ENCODE peak calls at places on chromosomes 11 and 22, in nine cellular contexts. One of them, this sample, is unnamed. For H3K27me3, the result is how much of the 10 kb centered on the place peaks cover.

GRCh38 chr11:122850076-122850631 is 11.9 kb downstream of the CRTAM start:
- DNase-seq in K562: no peak
- DNase-seq in transverse colon: no peak
- DNase-seq in HCT116: no peak
- DNase-seq in HL-60: no peak
- DNase-seq in prostate gland: no peak
- DNase-seq in suprapubic skin: no peak
- DNase-seq in GM12878: no peak
- DNase-seq in sigmoid colon: no peak
- DNase-seq in this sample: no peak

GRCh38 chr11:107858217-107859070 is at the start of gene SLC35F2:
- DNase-seq in HCT116: peak
- DNase-seq in sigmoid colon: peak
- DNase-seq in HL-60: peak
- DNase-seq in prostate gland: peak
- DNase-seq in GM12878: peak
- DNase-seq in suprapubic skin: peak
- DNase-seq in transverse colon: peak
- DNase-seq in K562: peak
- DNase-seq in this sample: peak

GRCh38 chr11:107683807-107684206 is 28.0 kb downstream of the SLN start:
- DNase-seq in HL-60: no peak
- DNase-seq in sigmoid colon: no peak
- DNase-seq in prostate gland: no peak
- DNase-seq in HCT116: peak
- DNase-seq in transverse colon: no peak
- DNase-seq in K562: peak
- DNase-seq in GM12878: no peak
- DNase-seq in suprapubic skin: no peak
- DNase-seq in this sample: no peak

GRCh38 chr11:64355078-64355940 is 3.7 kb upstream of the RPS6KA4 start:
- DNase-seq in suprapubic skin: no peak
- DNase-seq in HCT116: peak
- DNase-seq in HL-60: peak
- DNase-seq in prostate gland: peak
- DNase-seq in sigmoid colon: peak
- DNase-seq in GM12878: no peak
- DNase-seq in K562: peak
- DNase-seq in transverse colon: peak
- DNase-seq in this sample: peak

GRCh38 chr11:33875621-33876294 is 16.1 kb downstream of the LMO2 start:
- DNase-seq in HL-60: no peak
- DNase-seq in prostate gland: no peak
- DNase-seq in suprapubic skin: no peak
- DNase-seq in HCT116: no peak
- DNase-seq in GM12878: no peak
- DNase-seq in transverse colon: no peak
- DNase-seq in K562: no peak
- DNase-seq in sigmoid colon: no peak
- DNase-seq in this sample: no peak

GRCh38 chr11:6357222-6357621 is 33.1 kb upstream of the SMPD1 start:
- DNase-seq in suprapubic skin: peak
- DNase-seq in transverse colon: peak
- DNase-seq in HL-60: no peak
- DNase-seq in HCT116: peak
- DNase-seq in GM12878: no peak
- DNase-seq in sigmoid colon: peak
- DNase-seq in prostate gland: no peak
- DNase-seq in K562: peak
- DNase-seq in this sample: no peak

GRCh38 chr22:29129644-29130201 is 56.9 kb downstream of the KREMEN1 start:
- DNase-seq in GM12878: no peak
- DNase-seq in HCT116: no peak
- DNase-seq in suprapubic skin: no peak
- DNase-seq in prostate gland: no peak
- DNase-seq in K562: no peak
- DNase-seq in transverse colon: no peak
- DNase-seq in HL-60: no peak
- DNase-seq in sigmoid colon: peak
- DNase-seq in this sample: no peak

GRCh38 chr11:124870430-124870829 is 5.2 kb downstream of the ROBO3 start:
- DNase-seq in transverse colon: no peak
- DNase-seq in suprapubic skin: no peak
- DNase-seq in sigmoid colon: peak
- DNase-seq in HCT116: no peak
- DNase-seq in prostate gland: no peak
- DNase-seq in HL-60: no peak
- DNase-seq in GM12878: no peak
- DNase-seq in K562: no peak
- DNase-seq in this sample: no peak

GRCh38 chr11:1732421-1733008 is 17.9 kb downstream of the IFITM10 start:
- DNase-seq in prostate gland: no peak
- DNase-seq in GM12878: no peak
- DNase-seq in sigmoid colon: no peak
- DNase-seq in HL-60: no peak
- DNase-seq in suprapubic skin: no peak
- DNase-seq in transverse colon: no peak
- DNase-seq in HCT116: no peak
- DNase-seq in K562: no peak
- DNase-seq in this sample: no peak

GRCh38 chr11:85961930-85962363 is 106.8 kb downstream of the CCDC83 start:
- DNase-seq in suprapubic skin: no peak
- DNase-seq in prostate gland: no peak
- DNase-seq in HL-60: no peak
- DNase-seq in transverse colon: no peak
- DNase-seq in K562: no peak
- DNase-seq in GM12878: no peak
- DNase-seq in sigmoid colon: no peak
- DNase-seq in HCT116: no peak
- DNase-seq in this sample: no peak

GRCh38 chr11:47188262-47188661 is 2.0 kb upstream of the PACSIN3 start:
- DNase-seq in HCT116: no peak
- DNase-seq in sigmoid colon: no peak
- DNase-seq in prostate gland: no peak
- DNase-seq in GM12878: no peak
- DNase-seq in suprapubic skin: no peak
- DNase-seq in HL-60: no peak
- DNase-seq in transverse colon: no peak
- DNase-seq in K562: no peak
- DNase-seq in this sample: no peak

GRCh38 chr11:78419327-78419726 is 1.7 kb upstream of the GAB2 start:
- DNase-seq in GM12878: no peak
- DNase-seq in K562: no peak
- DNase-seq in transverse colon: peak
- DNase-seq in HL-60: peak
- DNase-seq in sigmoid colon: peak
- DNase-seq in HCT116: no peak
- DNase-seq in prostate gland: no peak
- DNase-seq in suprapubic skin: peak
- DNase-seq in this sample: peak

GRCh38 chr22:22988785-22989184 is 81.5 kb upstream of the GNAZ start:
- DNase-seq in prostate gland: no peak
- DNase-seq in GM12878: no peak
- DNase-seq in transverse colon: no peak
- DNase-seq in HL-60: no peak
- DNase-seq in suprapubic skin: no peak
- DNase-seq in K562: no peak
- DNase-seq in HCT116: no peak
- DNase-seq in sigmoid colon: no peak
- DNase-seq in this sample: no peak

GRCh38 chr22:47042861-47043496 is 280.5 kb downstream of the TBC1D22A start:
- DNase-seq in K562: no peak
- DNase-seq in HL-60: no peak
- DNase-seq in HCT116: no peak
- DNase-seq in transverse colon: no peak
- DNase-seq in GM12878: no peak
- DNase-seq in sigmoid colon: no peak
- DNase-seq in suprapubic skin: no peak
- DNase-seq in prostate gland: no peak
- DNase-seq in this sample: no peak

GRCh38 chr11:26860411-26860810 is 133.5 kb upstream of the FIBIN start:
- DNase-seq in K562: no peak
- DNase-seq in HL-60: no peak
- DNase-seq in prostate gland: no peak
- DNase-seq in transverse colon: no peak
- DNase-seq in sigmoid colon: no peak
- DNase-seq in suprapubic skin: no peak
- DNase-seq in HCT116: no peak
- DNase-seq in GM12878: no peak
- DNase-seq in this sample: no peak

GRCh38 chr11:120027546-120028180 is 110.2 kb downstream of the TRIM29 start:
- DNase-seq in prostate gland: no peak
- DNase-seq in HCT116: no peak
- DNase-seq in sigmoid colon: no peak
- DNase-seq in suprapubic skin: no peak
- DNase-seq in GM12878: no peak
- DNase-seq in K562: no peak
- DNase-seq in transverse colon: no peak
- DNase-seq in HL-60: no peak
- DNase-seq in this sample: no peak

GRCh38 chr11:45383229-45383628 is 97.1 kb upstream of the SYT13 start:
- DNase-seq in transverse colon: no peak
- DNase-seq in suprapubic skin: peak
- DNase-seq in sigmoid colon: no peak
- DNase-seq in K562: no peak
- DNase-seq in GM12878: no peak
- DNase-seq in HL-60: peak
- DNase-seq in prostate gland: no peak
- DNase-seq in HCT116: no peak
- DNase-seq in this sample: no peak

GRCh38 chr11:70503201-70503877 is 105.0 kb downstream of the CTTN start:
- DNase-seq in HCT116: no peak
- DNase-seq in K562: no peak
- DNase-seq in prostate gland: no peak
- DNase-seq in suprapubic skin: no peak
- DNase-seq in GM12878: no peak
- DNase-seq in transverse colon: no peak
- DNase-seq in HL-60: no peak
- DNase-seq in sigmoid colon: peak
- DNase-seq in this sample: no peak

DNA sequence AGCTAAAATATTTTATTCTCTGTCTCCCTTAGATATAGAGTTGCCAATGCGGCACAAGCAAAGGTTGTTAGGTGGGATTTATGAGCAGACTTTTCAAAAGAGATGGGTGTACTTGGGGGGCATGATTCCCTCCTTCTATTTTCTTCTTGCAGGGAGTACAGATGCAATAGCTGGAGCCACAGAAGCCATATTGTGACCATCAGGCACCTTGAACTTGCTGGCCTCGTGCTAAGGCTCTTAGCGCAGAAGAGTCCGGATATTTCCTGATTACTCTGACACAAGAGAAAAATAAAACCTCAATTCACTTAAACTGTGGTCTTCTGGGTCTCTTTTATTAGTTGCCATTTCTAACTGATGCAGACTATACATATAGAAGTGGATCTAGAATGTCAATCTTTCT is 547.4 kb downstream of the MIAT start:
- DNase-seq in GM12878: no peak
- DNase-seq in prostate gland: no peak
- DNase-seq in suprapubic skin: no peak
- DNase-seq in HL-60: no peak
- DNase-seq in K562: no peak
- DNase-seq in transverse colon: no peak
- DNase-seq in HCT116: no peak
- DNase-seq in sigmoid colon: no peak
- DNase-seq in this sample: no peak
- H3K27me3 ChIP-seq in GM12878: under half
- H3K27me3 ChIP-seq in prostate gland: under half
- H3K27me3 ChIP-seq in suprapubic skin: under half
- H3K27me3 ChIP-seq in HL-60: under half
- H3K27me3 ChIP-seq in K562: under half
- H3K27me3 ChIP-seq in transverse colon: under half
- H3K27me3 ChIP-seq in HCT116: under half
- H3K27me3 ChIP-seq in sigmoid colon: under half
- H3K27me3 ChIP-seq in this sample: under half

DNA sequence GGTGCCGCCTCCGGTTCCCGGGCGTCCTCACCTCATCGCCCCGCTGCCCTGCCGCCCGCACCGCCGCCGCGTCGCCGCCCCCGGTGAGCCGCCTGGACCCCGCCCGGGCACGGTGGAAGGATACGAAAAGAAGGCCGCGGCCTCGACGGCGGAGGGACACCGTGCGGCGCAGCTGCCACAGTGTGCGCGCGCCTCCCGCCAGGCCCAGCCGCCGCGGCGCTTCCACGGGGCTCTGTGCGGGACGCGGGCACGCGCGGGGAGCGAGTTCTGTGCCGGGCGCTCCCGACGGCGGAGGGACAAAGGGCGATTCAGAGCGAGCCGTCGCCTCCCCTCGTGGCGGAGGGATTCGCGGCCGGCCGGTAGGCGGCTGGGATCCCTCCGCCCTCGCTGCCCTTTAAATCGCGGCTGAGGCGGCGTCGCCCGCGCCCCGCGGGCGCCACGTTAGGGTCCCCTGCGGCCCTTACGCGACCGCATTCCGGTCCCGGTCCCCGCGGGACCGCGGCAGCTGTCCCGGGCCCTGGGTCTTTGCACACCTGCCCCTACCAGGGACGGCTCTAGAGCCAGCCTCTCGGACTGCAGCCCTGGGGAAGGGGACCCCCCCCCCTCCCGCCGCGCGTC is 568 bp upstream of the KMT5B start:
- DNase-seq in sigmoid colon: peak
- DNase-seq in K562: peak
- DNase-seq in prostate gland: peak
- DNase-seq in GM12878: no peak
- DNase-seq in suprapubic skin: peak
- DNase-seq in HCT116: peak
- DNase-seq in transverse colon: peak
- DNase-seq in HL-60: peak
- DNase-seq in this sample: peak
- TF ChIP-seq POLR2AphosphoS5 in sigmoid colon: peak
- TF ChIP-seq POLR2AphosphoS5 in K562: peak
- TF ChIP-seq POLR2AphosphoS5 in prostate gland: peak
- TF ChIP-seq POLR2AphosphoS5 in GM12878: peak
- TF ChIP-seq POLR2AphosphoS5 in suprapubic skin: no peak
- TF ChIP-seq POLR2AphosphoS5 in HCT116: peak
- TF ChIP-seq POLR2AphosphoS5 in transverse colon: peak
- TF ChIP-seq POLR2AphosphoS5 in HL-60: peak
- TF ChIP-seq POLR2AphosphoS5 in this sample: peak

DNA sequence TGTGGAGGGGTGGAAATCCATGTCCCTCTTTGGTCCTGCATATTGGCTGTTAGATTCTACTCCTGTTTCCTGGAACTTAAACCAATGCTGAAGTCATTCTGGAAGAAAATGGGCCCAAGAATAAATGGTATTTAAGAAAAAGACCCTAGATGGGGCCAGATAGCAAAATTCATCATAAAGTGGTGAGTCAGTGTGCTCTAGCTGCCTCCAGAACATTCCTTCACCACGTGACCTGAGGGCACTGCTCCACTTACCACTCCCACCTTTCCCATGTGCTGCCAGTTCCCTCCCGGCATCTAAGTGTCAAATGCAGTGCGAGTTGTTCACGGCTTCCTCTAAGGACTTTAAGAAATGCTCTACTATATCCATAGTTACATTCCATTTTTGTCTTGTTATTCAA is 30.9 kb upstream of the NAP1L4 start:
- DNase-seq in GM12878: no peak
- DNase-seq in sigmoid colon: no peak
- DNase-seq in prostate gland: no peak
- DNase-seq in K562: no peak
- DNase-seq in HCT116: no peak
- DNase-seq in transverse colon: no peak
- DNase-seq in suprapubic skin: no peak
- DNase-seq in HL-60: no peak
- DNase-seq in this sample: no peak
- H3K4me3 ChIP-seq in GM12878: no peak
- H3K4me3 ChIP-seq in sigmoid colon: no peak
- H3K4me3 ChIP-seq in prostate gland: no peak
- H3K4me3 ChIP-seq in K562: no peak
- H3K4me3 ChIP-seq in HCT116: no peak
- H3K4me3 ChIP-seq in transverse colon: no peak
- H3K4me3 ChIP-seq in suprapubic skin: no peak
- H3K4me3 ChIP-seq in HL-60: no peak
- H3K4me3 ChIP-seq in this sample: no peak

GRCh38 chr11:22703561-22703960 is 37.1 kb downstream of the GAS2 start:
- DNase-seq in HL-60: no peak
- DNase-seq in K562: no peak
- DNase-seq in suprapubic skin: no peak
- DNase-seq in transverse colon: no peak
- DNase-seq in prostate gland: no peak
- DNase-seq in GM12878: no peak
- DNase-seq in HCT116: no peak
- DNase-seq in sigmoid colon: no peak
- DNase-seq in this sample: no peak
- H3K27me3 ChIP-seq in HL-60: under half
- H3K27me3 ChIP-seq in K562: under half
- H3K27me3 ChIP-seq in suprapubic skin: under half
- H3K27me3 ChIP-seq in transverse colon: under half
- H3K27me3 ChIP-seq in prostate gland: under half
- H3K27me3 ChIP-seq in GM12878: under half
- H3K27me3 ChIP-seq in HCT116: under half
- H3K27me3 ChIP-seq in sigmoid colon: under half
- H3K27me3 ChIP-seq in this sample: under half

This sample was measured in stomach.